ENCODE peak calls at places on chromosomes 5 and 9, in ten cellular contexts. One of them, this sample, is unnamed.
A peak's percentile ranks its signal among the peaks of the same experiment; 100 is the strongest.

GRCh38 chr9:21993007-21993406 is 1.2 kb downstream of the CDKN2A start:
- DNase-seq in fibroblast of lung: no peak
- DNase-seq in neural progenitor cell: no peak
- DNase-seq in PC-9: no peak
- DNase-seq in DND-41: no peak
- DNase-seq in RWPE2: no peak
- DNase-seq in spleen: no peak
- DNase-seq in uterus: no peak
- DNase-seq in OCI-LY7: no peak
- DNase-seq in psoas muscle: no peak
- DNase-seq in this sample: no peak

GRCh38 chr9:15849871-15850270 is 297.0 kb downstream of the CCDC171 start:
- DNase-seq in fibroblast of lung: no peak
- DNase-seq in neural progenitor cell: no peak
- DNase-seq in PC-9: no peak
- DNase-seq in DND-41: no peak
- DNase-seq in RWPE2: no peak
- DNase-seq in spleen: no peak
- DNase-seq in uterus: no peak
- DNase-seq in OCI-LY7: no peak
- DNase-seq in psoas muscle: no peak
- DNase-seq in this sample: no peak

GRCh38 chr5:58075907-58076306 is 384.0 kb downstream of the PLK2 start:
- DNase-seq in fibroblast of lung: no peak
- DNase-seq in neural progenitor cell: no peak
- DNase-seq in PC-9: no peak
- DNase-seq in DND-41: no peak
- DNase-seq in RWPE2: no peak
- DNase-seq in spleen: no peak
- DNase-seq in uterus: no peak
- DNase-seq in OCI-LY7: no peak
- DNase-seq in psoas muscle: no peak
- DNase-seq in this sample: no peak

GRCh38 chr9:88808019-88808656 is 183.1 kb upstream of the S1PR3 start:
- DNase-seq in fibroblast of lung: peak; percentile 62
- DNase-seq in neural progenitor cell: no peak
- DNase-seq in PC-9: no peak
- DNase-seq in DND-41: no peak
- DNase-seq in RWPE2: no peak
- DNase-seq in spleen: no peak
- DNase-seq in uterus: no peak
- DNase-seq in OCI-LY7: no peak
- DNase-seq in psoas muscle: no peak
- DNase-seq in this sample: no peak

GRCh38 chr5:73179730-73180129 is 6.7 kb downstream of the TMEM174 start:
- DNase-seq in fibroblast of lung: no peak
- DNase-seq in neural progenitor cell: no peak
- DNase-seq in PC-9: no peak
- DNase-seq in DND-41: no peak
- DNase-seq in RWPE2: no peak
- DNase-seq in spleen: no peak
- DNase-seq in uterus: no peak
- DNase-seq in OCI-LY7: no peak
- DNase-seq in psoas muscle: no peak
- DNase-seq in this sample: no peak

GRCh38 chr9:27549196-27549737 is 19.7 kb upstream of the MOB3B start:
- DNase-seq in fibroblast of lung: peak; percentile 71
- DNase-seq in neural progenitor cell: no peak
- DNase-seq in PC-9: no peak
- DNase-seq in DND-41: no peak
- DNase-seq in RWPE2: no peak
- DNase-seq in spleen: no peak
- DNase-seq in uterus: no peak
- DNase-seq in OCI-LY7: no peak
- DNase-seq in psoas muscle: no peak
- DNase-seq in this sample: no peak

GRCh38 chr5:125549322-125549871 is 803.0 kb upstream of the ZNF608 start:
- DNase-seq in fibroblast of lung: peak; percentile 86
- DNase-seq in neural progenitor cell: no peak
- DNase-seq in PC-9: no peak
- DNase-seq in DND-41: no peak
- DNase-seq in RWPE2: no peak
- DNase-seq in spleen: no peak
- DNase-seq in uterus: no peak
- DNase-seq in OCI-LY7: no peak
- DNase-seq in psoas muscle: no peak
- DNase-seq in this sample: no peak

GRCh38 chr5:107474724-107475489 is 195.8 kb downstream of the EFNA5 start:
- DNase-seq in fibroblast of lung: no peak
- DNase-seq in neural progenitor cell: no peak
- DNase-seq in PC-9: peak; percentile 95
- DNase-seq in DND-41: no peak
- DNase-seq in RWPE2: no peak
- DNase-seq in spleen: no peak
- DNase-seq in uterus: no peak
- DNase-seq in OCI-LY7: no peak
- DNase-seq in psoas muscle: no peak
- DNase-seq in this sample: no peak

GRCh38 chr5:171207256-171207866 is 101.7 kb upstream of the TLX3 start:
- DNase-seq in fibroblast of lung: peak; percentile 66
- DNase-seq in neural progenitor cell: peak; percentile 61
- DNase-seq in PC-9: no peak
- DNase-seq in DND-41: peak; percentile 68
- DNase-seq in RWPE2: no peak
- DNase-seq in spleen: no peak
- DNase-seq in uterus: no peak
- DNase-seq in OCI-LY7: peak; percentile 29
- DNase-seq in psoas muscle: no peak
- DNase-seq in this sample: peak; percentile 16

GRCh38 chr9:115036691-115037090 is 81.3 kb downstream of the TNC start:
- DNase-seq in fibroblast of lung: no peak
- DNase-seq in neural progenitor cell: no peak
- DNase-seq in PC-9: no peak
- DNase-seq in DND-41: no peak
- DNase-seq in RWPE2: peak; percentile 78
- DNase-seq in spleen: no peak
- DNase-seq in uterus: no peak
- DNase-seq in OCI-LY7: no peak
- DNase-seq in psoas muscle: no peak
- DNase-seq in this sample: no peak

GRCh38 chr5:111626473-111627166 is 114.3 kb upstream of the STARD4 start:
- DNase-seq in fibroblast of lung: no peak
- DNase-seq in neural progenitor cell: no peak
- DNase-seq in PC-9: no peak
- DNase-seq in DND-41: no peak
- DNase-seq in RWPE2: no peak
- DNase-seq in spleen: no peak
- DNase-seq in uterus: no peak
- DNase-seq in OCI-LY7: no peak
- DNase-seq in psoas muscle: no peak
- DNase-seq in this sample: no peak

GRCh38 chr5:177489119-177489716 is 8.2 kb downstream of the PDLIM7 start:
- DNase-seq in fibroblast of lung: no peak
- DNase-seq in neural progenitor cell: peak; percentile 40
- DNase-seq in PC-9: no peak
- DNase-seq in DND-41: no peak
- DNase-seq in RWPE2: no peak
- DNase-seq in spleen: no peak
- DNase-seq in uterus: no peak
- DNase-seq in OCI-LY7: peak; percentile 69
- DNase-seq in psoas muscle: no peak
- DNase-seq in this sample: no peak

GRCh38 chr9:133682961-133683493 is 46.9 kb downstream of the DBH start:
- DNase-seq in fibroblast of lung: no peak
- DNase-seq in neural progenitor cell: no peak
- DNase-seq in PC-9: no peak
- DNase-seq in DND-41: no peak
- DNase-seq in RWPE2: no peak
- DNase-seq in spleen: peak; percentile 73
- DNase-seq in uterus: no peak
- DNase-seq in OCI-LY7: no peak
- DNase-seq in psoas muscle: peak; percentile 52
- DNase-seq in this sample: no peak

GRCh38 chr9:129289883-129290282 is 111.8 kb upstream of the IER5L start:
- DNase-seq in fibroblast of lung: no peak
- DNase-seq in neural progenitor cell: no peak
- DNase-seq in PC-9: no peak
- DNase-seq in DND-41: no peak
- DNase-seq in RWPE2: no peak
- DNase-seq in spleen: peak; percentile 25
- DNase-seq in uterus: no peak
- DNase-seq in OCI-LY7: no peak
- DNase-seq in psoas muscle: peak; percentile 14
- DNase-seq in this sample: no peak

GRCh38 chr5:150647275-150648251 is 7.1 kb downstream of the SYNPO start:
- DNase-seq in fibroblast of lung: no peak
- DNase-seq in neural progenitor cell: peak; percentile 59
- DNase-seq in PC-9: no peak
- DNase-seq in DND-41: no peak
- DNase-seq in RWPE2: no peak
- DNase-seq in spleen: no peak
- DNase-seq in uterus: peak; percentile 81
- DNase-seq in OCI-LY7: no peak
- DNase-seq in psoas muscle: peak; percentile 94
- DNase-seq in this sample: peak; percentile 87
- H3K4me1 ChIP-seq in fibroblast of lung: peaks cover 36% of the 10 kb centered on the region
- H3K4me1 ChIP-seq in neural progenitor cell: peaks cover 53% of the 10 kb centered on the region
- H3K4me1 ChIP-seq in PC-9: peaks cover 35% of the 10 kb centered on the region
- H3K4me1 ChIP-seq in DND-41: no peaks in the 10 kb centered on the region
- H3K4me1 ChIP-seq in RWPE2: peaks cover 30% of the 10 kb centered on the region
- H3K4me1 ChIP-seq in spleen: peaks cover 25% of the 10 kb centered on the region
- H3K4me1 ChIP-seq in uterus: peaks cover 17% of the 10 kb centered on the region
- H3K4me1 ChIP-seq in OCI-LY7: no peaks in the 10 kb centered on the region
- H3K4me1 ChIP-seq in psoas muscle: peaks cover 92% of the 10 kb centered on the region
- H3K4me1 ChIP-seq in this sample: peaks cover 91% of the 10 kb centered on the region

GRCh38 chr5:74766348-74766886 is 500 bp downstream of the GFM2 start:
- DNase-seq in fibroblast of lung: peak; percentile 73
- DNase-seq in neural progenitor cell: peak; percentile 48
- DNase-seq in PC-9: peak; percentile 66
- DNase-seq in DND-41: peak; percentile 22
- DNase-seq in RWPE2: no peak
- DNase-seq in spleen: no peak
- DNase-seq in uterus: no peak
- DNase-seq in OCI-LY7: peak; percentile 60
- DNase-seq in psoas muscle: no peak
- DNase-seq in this sample: no peak
- TF ChIP-seq CTCF in fibroblast of lung: peak; percentile 53
- TF ChIP-seq CTCF in neural progenitor cell: peak; percentile 52
- TF ChIP-seq CTCF in PC-9: peak; percentile 73
- TF ChIP-seq CTCF in DND-41: peak; percentile 63
- TF ChIP-seq CTCF in RWPE2: peak; percentile 89
- TF ChIP-seq CTCF in spleen: peak; percentile 48
- TF ChIP-seq CTCF in uterus: no peak
- TF ChIP-seq CTCF in OCI-LY7: peak; percentile 72
- TF ChIP-seq CTCF in psoas muscle: peak; percentile 20
- TF ChIP-seq CTCF in this sample: peak; percentile 49

GRCh38 chr9:71896762-71897161 is 14.2 kb downstream of the ABHD17B start:
- DNase-seq in fibroblast of lung: no peak
- DNase-seq in neural progenitor cell: no peak
- DNase-seq in PC-9: no peak
- DNase-seq in DND-41: no peak
- DNase-seq in RWPE2: no peak
- DNase-seq in spleen: no peak
- DNase-seq in uterus: no peak
- DNase-seq in OCI-LY7: peak; percentile 69
- DNase-seq in psoas muscle: no peak
- DNase-seq in this sample: no peak

GRCh38 chr9:71890042-71890680 is 20.8 kb downstream of the ABHD17B start:
- DNase-seq in fibroblast of lung: no peak
- DNase-seq in neural progenitor cell: no peak
- DNase-seq in PC-9: no peak
- DNase-seq in DND-41: no peak
- DNase-seq in RWPE2: no peak
- DNase-seq in spleen: no peak
- DNase-seq in uterus: no peak
- DNase-seq in OCI-LY7: no peak
- DNase-seq in psoas muscle: no peak
- DNase-seq in this sample: no peak

GRCh38 chr9:71895955-71896354 is 15.0 kb downstream of the ABHD17B start:
- DNase-seq in fibroblast of lung: no peak
- DNase-seq in neural progenitor cell: no peak
- DNase-seq in PC-9: no peak
- DNase-seq in DND-41: no peak
- DNase-seq in RWPE2: no peak
- DNase-seq in spleen: no peak
- DNase-seq in uterus: no peak
- DNase-seq in OCI-LY7: no peak
- DNase-seq in psoas muscle: no peak
- DNase-seq in this sample: no peak

GRCh38 chr9:71895122-71895521 is 15.9 kb downstream of the ABHD17B start:
- DNase-seq in fibroblast of lung: peak; percentile 18
- DNase-seq in neural progenitor cell: no peak
- DNase-seq in PC-9: no peak
- DNase-seq in DND-41: no peak
- DNase-seq in RWPE2: no peak
- DNase-seq in spleen: no peak
- DNase-seq in uterus: no peak
- DNase-seq in OCI-LY7: peak; percentile 23
- DNase-seq in psoas muscle: no peak
- DNase-seq in this sample: no peak

DNA sequence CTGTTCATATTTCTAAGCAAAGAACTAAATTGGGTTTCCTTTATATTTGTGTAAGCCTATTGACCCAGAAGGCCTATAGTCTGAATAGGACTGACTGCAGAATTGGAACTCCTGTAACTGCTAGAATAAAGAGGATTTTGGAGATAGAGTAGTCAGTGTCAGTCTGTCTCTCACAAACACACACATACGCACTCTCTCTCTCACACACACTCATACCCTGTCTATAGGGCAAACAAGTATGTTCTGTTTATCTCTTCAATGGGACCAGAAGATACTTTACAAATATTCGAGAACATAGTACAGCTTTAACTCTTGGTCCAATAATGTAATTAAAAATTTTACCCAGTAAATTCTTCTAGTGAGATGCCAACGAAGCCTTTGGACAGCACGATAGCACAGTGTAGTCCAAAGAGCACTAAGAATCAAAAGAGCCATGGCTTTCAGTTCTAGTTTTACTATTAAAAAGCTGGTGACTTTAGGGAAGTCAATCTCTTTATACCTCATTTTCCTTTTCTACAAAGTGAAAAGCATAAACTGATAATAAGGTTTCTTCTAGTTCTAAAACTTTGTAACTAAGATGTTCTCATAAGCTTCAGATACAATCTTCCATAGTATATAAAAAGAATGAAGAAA is 19.3 kb downstream of the ABHD17B start:
- DNase-seq in fibroblast of lung: no peak
- DNase-seq in neural progenitor cell: no peak
- DNase-seq in PC-9: no peak
- DNase-seq in DND-41: no peak
- DNase-seq in RWPE2: no peak
- DNase-seq in spleen: no peak
- DNase-seq in uterus: no peak
- DNase-seq in OCI-LY7: peak; percentile 41
- DNase-seq in psoas muscle: no peak
- DNase-seq in this sample: no peak
- H3K9me3 ChIP-seq in fibroblast of lung: no peaks in the 10 kb centered on the region
- H3K9me3 ChIP-seq in neural progenitor cell: no peaks in the 10 kb centered on the region
- H3K9me3 ChIP-seq in PC-9: no peaks in the 10 kb centered on the region
- H3K9me3 ChIP-seq in DND-41: no peaks in the 10 kb centered on the region
- H3K9me3 ChIP-seq in RWPE2: no peaks in the 10 kb centered on the region
- H3K9me3 ChIP-seq in spleen: no peaks in the 10 kb centered on the region
- H3K9me3 ChIP-seq in uterus: no peaks in the 10 kb centered on the region
- H3K9me3 ChIP-seq in OCI-LY7: peaks cover 13% of the 10 kb centered on the region
- H3K9me3 ChIP-seq in psoas muscle: no peaks in the 10 kb centered on the region
- H3K9me3 ChIP-seq in this sample: no peaks in the 10 kb centered on the region

GRCh38 chr9:19804431-19804830 is 15.6 kb upstream of the SLC24A2 start:
- DNase-seq in fibroblast of lung: no peak
- DNase-seq in neural progenitor cell: no peak
- DNase-seq in PC-9: no peak
- DNase-seq in DND-41: no peak
- DNase-seq in RWPE2: no peak
- DNase-seq in spleen: no peak
- DNase-seq in uterus: no peak
- DNase-seq in OCI-LY7: no peak
- DNase-seq in psoas muscle: no peak
- DNase-seq in this sample: no peak
- H3K4me1 ChIP-seq in fibroblast of lung: no peaks in the 10 kb centered on the region
- H3K4me1 ChIP-seq in neural progenitor cell: peaks cover 26% of the 10 kb centered on the region
- H3K4me1 ChIP-seq in PC-9: no peaks in the 10 kb centered on the region
- H3K4me1 ChIP-seq in DND-41: no peaks in the 10 kb centered on the region
- H3K4me1 ChIP-seq in RWPE2: no peaks in the 10 kb centered on the region
- H3K4me1 ChIP-seq in spleen: no peaks in the 10 kb centered on the region
- H3K4me1 ChIP-seq in uterus: no peaks in the 10 kb centered on the region
- H3K4me1 ChIP-seq in OCI-LY7: no peaks in the 10 kb centered on the region
- H3K4me1 ChIP-seq in psoas muscle: no peaks in the 10 kb centered on the region
- H3K4me1 ChIP-seq in this sample: no peaks in the 10 kb centered on the region